ENCODE peak calls at places on chromosome 3, in five cellular contexts. M is A549, H is endodermal cell, J is neural progenitor cell, V is sigmoid colon. W is an unnamed sample. For H3K4me1, the result is how much of the 10 kb centered on the place peaks cover.

GRCh38 chr3:138308783-138309182 is 20.9 kb downstream of the NME9 start:
- DNase-seq in M (no peak), H (no peak), J (no peak), V (no peak), W (no peak)

GRCh38 chr3:124419303-124419702 is 310.9 kb upstream of the UMPS start:
- DNase-seq in M (no peak), H (no peak), J (no peak), V (no peak), W (no peak)

GRCh38 chr3:156449712-156450574 is 105.0 kb downstream of the SSR3 start:
- DNase-seq in M (peak), H (no peak), J (peak), V (no peak), W (no peak)

GRCh38 chr3:85589145-85589544 is 630.4 kb downstream of the CADM2 start:
- DNase-seq in M (no peak), H (no peak), J (no peak), V (no peak), W (no peak)

GRCh38 chr3:138567403-138567802 is 26.7 kb downstream of the CEP70 start:
- DNase-seq in M (peak), H (no peak), J (no peak), V (no peak), W (no peak)

GRCh38 chr3:29514912-29515311 is 234.0 kb downstream of the RBMS3 start:
- DNase-seq in M (no peak), H (no peak), J (no peak), V (no peak), W (no peak)

GRCh38 chr3:55013145-55013544 is 85.3 kb upstream of the LRTM1 start:
- DNase-seq in M (peak), H (no peak), J (peak), V (no peak), W (no peak)

GRCh38 chr3:14170569-14171159 is 7.7 kb downstream of the XPC start:
- DNase-seq in M (no peak), H (no peak), J (no peak), V (no peak), W (no peak)

GRCh38 chr3:72997421-72997961 is 880 bp downstream of the PPP4R2 start:
- DNase-seq in M (peak), H (peak), J (peak), V (no peak), W (peak)

GRCh38 chr3:188834349-188834748 is 337.4 kb upstream of the TPRG1 start:
- DNase-seq in M (peak), H (no peak), J (no peak), V (no peak), W (peak)

GRCh38 chr3:154181127-154181691 is 60.0 kb downstream of the ARHGEF26 start:
- DNase-seq in M (no peak), H (no peak), J (peak), V (peak), W (no peak)

DNA sequence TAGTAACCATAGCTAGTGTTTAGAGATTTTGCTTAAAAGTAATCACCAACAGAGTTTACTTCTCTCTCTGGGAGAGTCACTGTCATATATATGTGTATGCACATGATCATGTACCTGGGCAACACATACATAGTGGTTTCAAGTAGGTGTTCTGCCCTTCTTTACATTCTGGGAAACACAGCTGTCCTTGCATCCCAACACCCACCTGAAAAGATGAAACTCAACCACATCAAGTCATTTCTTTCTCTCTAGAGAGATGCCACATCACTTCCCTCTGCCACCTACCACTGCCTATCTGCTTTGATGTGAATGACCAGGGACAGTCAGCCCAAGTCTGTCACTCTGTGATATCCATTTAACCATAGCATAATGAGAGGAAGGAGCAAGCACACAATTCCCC is 155.8 kb upstream of the GADL1 start:
- DNase-seq in M (no peak), H (no peak), J (no peak), V (no peak), W (no peak)
- H3K4me1 ChIP-seq in M (under half), H (under half), J (under half), V (under half), W (under half)

DNA sequence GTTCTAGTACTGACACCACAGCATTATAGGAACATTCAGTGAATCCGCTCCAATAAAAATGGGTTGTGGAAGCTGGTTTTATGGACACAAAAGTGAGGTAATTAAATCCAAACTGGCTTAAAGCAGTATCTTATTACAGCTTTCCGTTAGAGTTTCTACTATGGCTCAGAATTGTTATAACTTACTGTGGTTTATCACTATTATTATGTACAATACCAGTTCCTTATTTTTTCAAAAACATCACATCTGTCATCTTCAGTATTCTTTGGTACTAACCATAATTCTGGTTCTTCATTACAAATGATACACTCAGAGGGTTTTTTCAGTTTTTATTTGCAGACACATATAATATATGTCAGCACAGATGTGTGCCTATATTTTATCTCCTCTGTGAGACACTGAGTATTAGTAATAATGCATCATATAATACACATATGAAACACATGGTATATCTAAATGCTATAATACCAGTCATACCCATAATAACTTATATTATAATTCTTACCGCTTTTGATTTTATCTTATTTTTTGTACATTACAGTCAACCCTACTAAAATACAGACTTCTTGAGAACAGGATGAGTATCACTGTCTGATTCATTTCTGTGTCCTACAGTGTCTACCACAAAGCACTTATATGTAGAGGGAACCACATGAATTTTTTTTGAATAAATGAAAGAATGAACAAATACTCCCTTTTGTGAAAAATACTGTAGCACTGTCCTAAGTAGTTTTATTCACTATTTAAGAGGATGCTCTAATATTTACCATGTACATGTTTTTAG is 39.0 kb downstream of the CMSS1 start:
- DNase-seq in M (no peak), H (no peak), J (no peak), V (no peak), W (no peak)
- H3K27ac ChIP-seq in M (no peak), H (no peak), J (no peak), V (peak), W (no peak)

GRCh38 chr3:65951836-65952505 is 86.7 kb downstream of the MAGI1 start:
- DNase-seq in M (no peak), H (no peak), J (no peak), V (no peak), W (no peak)

GRCh38 chr3:65953881-65954733 is 84.6 kb downstream of the MAGI1 start:
- DNase-seq in M (peak), H (peak), J (no peak), V (no peak), W (no peak)

GRCh38 chr3:65955792-65956477 is 82.8 kb downstream of the MAGI1 start:
- DNase-seq in M (peak), H (no peak), J (no peak), V (no peak), W (no peak)

GRCh38 chr3:65952842-65953241 is 85.9 kb downstream of the MAGI1 start:
- DNase-seq in M (no peak), H (no peak), J (no peak), V (no peak), W (no peak)

GRCh38 chr3:65953301-65953812 is 85.4 kb downstream of the MAGI1 start:
- DNase-seq in M (no peak), H (peak), J (peak), V (no peak), W (no peak)
- H3K4me1 ChIP-seq in M (under half), H (under half), J (under half), V (under half), W (under half)

DNA sequence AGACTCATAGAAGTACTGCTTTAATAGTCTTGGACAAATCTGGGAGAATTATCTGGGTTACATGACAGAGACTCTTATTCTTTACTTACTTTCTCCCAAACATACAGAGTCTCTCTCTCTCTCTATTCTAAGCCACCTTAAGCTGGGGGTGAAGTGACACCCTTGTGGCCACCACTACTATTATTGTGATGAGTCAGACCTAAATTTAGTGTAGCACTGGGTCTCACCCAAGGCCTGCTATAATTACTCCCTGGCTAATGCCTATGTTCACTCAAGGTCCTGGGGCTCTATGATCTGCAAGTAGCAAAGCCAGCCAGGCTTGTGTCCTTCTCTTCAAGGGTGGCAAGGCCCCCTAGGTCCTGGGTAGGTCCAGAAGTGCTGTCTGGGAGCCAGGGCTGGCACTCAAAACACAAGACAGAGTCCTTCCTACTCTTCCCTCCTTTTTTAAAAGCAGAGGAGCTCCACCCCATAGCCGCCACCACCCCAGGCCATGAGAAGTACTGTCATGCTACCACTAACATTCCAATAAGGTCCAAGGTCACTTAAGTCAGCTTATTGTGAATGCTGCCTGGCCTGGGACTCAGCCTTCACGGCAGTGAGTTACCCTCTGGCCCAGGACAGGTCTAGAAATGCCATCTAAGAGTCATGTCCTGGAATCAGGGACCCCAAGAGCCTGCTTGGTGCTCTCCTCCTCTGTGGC is 183.6 kb downstream of the POLQ start:
- DNase-seq in M (no peak), H (no peak), J (no peak), V (no peak), W (no peak)
- H3K27ac ChIP-seq in M (no peak), H (no peak), J (no peak), V (no peak), W (no peak)

GRCh38 chr3:61954097-61954528 is 392.7 kb downstream of the PTPRG start:
- DNase-seq in M (no peak), H (no peak), J (no peak), V (no peak), W (no peak)
- H3K4me1 ChIP-seq in M (under half), H (under half), J (half or more), V (under half), W (under half)

GRCh38 chr3:37737134-37737533 is 124.5 kb upstream of the CTDSPL start:
- DNase-seq in M (no peak), H (no peak), J (no peak), V (no peak), W (no peak)
- H3K27ac ChIP-seq in M (no peak), H (no peak), J (no peak), V (no peak), W (no peak)